ENCODE peak calls at places on chromosomes 3 and 15, in nine cellular contexts. E is HL-60, D is thoracic aorta, A is prostate gland, T is fibroblast of lung, W is psoas muscle, C is colonic mucosa, K is PC-3, F is HepG2. U is an unnamed sample.

GRCh38 chr3:157700405-157700804 is 197.2 kb upstream of the VEPH1 start:
- DNase-seq in E (no peak), D (no peak), A (no peak), T (no peak), W (no peak), C (no peak), K (peak; percentile 26), F (no peak), U (no peak)

GRCh38 chr15:67178569-67179210 is 75.8 kb downstream of the AAGAB start:
- DNase-seq in E (no peak), D (no peak), A (no peak), T (peak; percentile 99), W (no peak), C (no peak), K (peak; percentile 79), F (no peak), U (peak; percentile 99)

GRCh38 chr3:18489939-18490338 is 64.8 kb upstream of the SATB1 start:
- DNase-seq in E (no peak), D (no peak), A (no peak), T (no peak), W (no peak), C (no peak), K (no peak), F (no peak), U (no peak)

GRCh38 chr15:77022646-77023575 is 28.0 kb downstream of the PSTPIP1 start:
- DNase-seq in E (no peak), D (no peak), A (no peak), T (no peak), W (peak; percentile 33), C (no peak), K (no peak), F (no peak), U (no peak)

GRCh38 chr3:197736010-197736490 is 654 bp downstream of the RUBCN start:
- DNase-seq in E (no peak), D (no peak), A (no peak), T (no peak), W (no peak), C (peak; percentile 45), K (no peak), F (no peak), U (no peak)

GRCh38 chr15:80958818-80959495 is 30.7 kb downstream of the MESD start:
- DNase-seq in E (no peak), D (no peak), A (no peak), T (no peak), W (no peak), C (no peak), K (no peak), F (no peak), U (peak; percentile 29)

GRCh38 chr3:152236741-152237140 is 32.0 kb upstream of the MBNL1 start:
- DNase-seq in E (no peak), D (no peak), A (no peak), T (peak; percentile 44), W (no peak), C (no peak), K (no peak), F (no peak), U (peak; percentile 65)

GRCh38 chr3:100254168-100254777 is 6.5 kb upstream of the TBC1D23 start:
- DNase-seq in E (no peak), D (no peak), A (peak; percentile 23), T (peak; percentile 76), W (no peak), C (peak; percentile 55), K (peak; percentile 82), F (peak; percentile 68), U (peak; percentile 83)

GRCh38 chr15:55764398-55764797 is 21.4 kb upstream of the PRTG start:
- DNase-seq in E (no peak), D (no peak), A (no peak), T (no peak), W (no peak), C (no peak), K (no peak), F (no peak), U (no peak)

GRCh38 chr3:171943262-171944108 is 95.9 kb upstream of the FNDC3B start:
- DNase-seq in E (no peak), D (no peak), A (no peak), T (no peak), W (no peak), C (no peak), K (no peak), F (no peak), U (no peak)

GRCh38 chr3:115270849-115271248 is 123.8 kb upstream of the ZBTB20 start:
- DNase-seq in E (no peak), D (no peak), A (no peak), T (no peak), W (no peak), C (no peak), K (no peak), F (no peak), U (no peak)

GRCh38 chr3:37458162-37458895 is 283.9 kb upstream of the LRRFIP2 start:
- DNase-seq in E (no peak), D (no peak), A (no peak), T (no peak), W (peak; percentile 81), C (no peak), K (no peak), F (no peak), U (peak; percentile 9)

GRCh38 chr3:41200669-41201021 is 1.3 kb downstream of the CTNNB1 start:
- DNase-seq in E (no peak), D (no peak), A (peak; percentile 33), T (peak; percentile 80), W (no peak), C (peak; percentile 41), K (peak; percentile 39), F (peak; percentile 43), U (peak; percentile 38)

GRCh38 chr15:92391640-92392039 is 2.0 kb upstream of the ST8SIA2 start:
- DNase-seq in E (no peak), D (no peak), A (no peak), T (peak; percentile 45), W (no peak), C (no peak), K (peak; percentile 31), F (peak; percentile 6), U (peak; percentile 1)

GRCh38 chr3:51283421-51283820 is 101.7 kb upstream of the MANF start:
- DNase-seq in E (no peak), D (no peak), A (no peak), T (peak; percentile 41), W (no peak), C (no peak), K (no peak), F (no peak), U (no peak)

GRCh38 chr15:97483232-97483631 is 477.3 kb upstream of the ARRDC4 start:
- DNase-seq in E (no peak), D (no peak), A (no peak), T (no peak), W (no peak), C (no peak), K (no peak), F (no peak), U (no peak)

GRCh38 chr15:97479957-97480356 is 480.5 kb upstream of the ARRDC4 start:
- DNase-seq in E (peak; percentile 75), D (no peak), A (no peak), T (no peak), W (no peak), C (no peak), K (no peak), F (no peak), U (no peak)

DNA sequence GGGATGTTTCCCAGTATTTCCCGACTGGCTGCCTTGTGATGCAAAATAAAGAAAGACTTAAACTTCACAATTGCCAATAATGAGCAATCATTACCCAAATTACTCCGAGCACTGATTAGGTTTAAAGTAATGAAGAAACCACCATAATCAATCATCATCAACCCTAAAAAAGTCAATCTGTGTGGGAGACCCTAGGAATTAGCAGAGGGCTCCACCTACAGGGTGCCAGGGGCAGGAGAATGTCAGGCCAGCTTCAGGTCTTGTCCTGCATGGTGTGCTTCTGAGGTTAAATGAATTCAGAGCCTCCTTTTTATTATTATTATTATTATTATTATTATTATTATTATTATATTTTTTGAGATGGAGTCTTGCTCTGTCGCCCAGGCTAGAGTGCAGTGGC is 478.0 kb upstream of the ARRDC4 start:
- DNase-seq in E (no peak), D (no peak), A (no peak), T (no peak), W (no peak), C (no peak), K (no peak), F (no peak), U (no peak)
- TF ChIP-seq CTCF in E (no peak), D (no peak), A (no peak), T (no peak), W (no peak), C (no peak), K (peak; percentile 12), F (no peak), U (no peak)

GRCh38 chr15:38650936-38651327 is 86.3 kb upstream of the RASGRP1 start:
- DNase-seq in E (no peak), D (no peak), A (no peak), T (no peak), W (no peak), C (no peak), K (no peak), F (no peak), U (no peak)
- H3K4me3 ChIP-seq in E (no peak overlapping the region), D (no peak overlapping the region), A (no peak overlapping the region), T (no peak overlapping the region), W (no peak overlapping the region), C (no peak overlapping the region), K (no peak overlapping the region), F (no peak overlapping the region), U (no peak overlapping the region)

DNA sequence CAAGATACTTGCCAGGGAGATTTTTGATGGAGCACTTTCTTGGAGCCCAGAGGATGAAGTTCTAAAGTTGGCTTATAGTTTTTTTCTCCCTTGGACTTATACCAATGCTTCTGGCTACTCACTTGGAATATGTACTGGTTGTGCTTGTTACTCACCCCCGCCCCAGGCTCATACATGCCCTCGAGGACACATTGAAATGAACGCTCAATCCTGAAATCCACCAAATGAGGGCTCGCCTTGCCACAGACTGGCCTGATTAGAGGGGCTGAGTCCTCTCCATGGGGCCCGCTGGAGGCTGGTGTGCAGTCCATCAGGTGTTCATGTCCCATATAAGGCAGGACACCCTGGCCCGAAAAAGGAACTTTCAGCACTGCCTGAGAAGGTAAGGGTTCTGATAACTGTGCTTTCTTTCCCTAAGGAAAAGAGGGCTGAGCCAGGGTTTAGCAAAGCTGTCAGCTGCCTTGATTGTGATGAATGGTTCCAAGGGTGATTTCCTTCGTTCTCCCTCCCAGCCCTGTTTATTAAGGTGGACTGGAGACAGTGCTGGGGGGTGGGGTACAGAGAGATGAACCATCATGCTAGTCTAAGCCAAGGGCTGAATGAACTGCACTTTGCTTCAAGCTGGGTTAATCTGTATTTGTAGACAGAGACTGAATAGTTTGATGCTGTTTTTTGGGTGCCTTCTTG is 10.6 kb downstream of the PXYLP1 start:
- DNase-seq in E (no peak), D (no peak), A (no peak), T (peak; percentile 34), W (peak; percentile 68), C (no peak), K (no peak), F (no peak), U (peak; percentile 83)
- TF ChIP-seq CTCF in E (no peak), D (no peak), A (no peak), T (no peak), W (no peak), C (no peak), K (no peak), F (no peak), U (no peak)

DNA sequence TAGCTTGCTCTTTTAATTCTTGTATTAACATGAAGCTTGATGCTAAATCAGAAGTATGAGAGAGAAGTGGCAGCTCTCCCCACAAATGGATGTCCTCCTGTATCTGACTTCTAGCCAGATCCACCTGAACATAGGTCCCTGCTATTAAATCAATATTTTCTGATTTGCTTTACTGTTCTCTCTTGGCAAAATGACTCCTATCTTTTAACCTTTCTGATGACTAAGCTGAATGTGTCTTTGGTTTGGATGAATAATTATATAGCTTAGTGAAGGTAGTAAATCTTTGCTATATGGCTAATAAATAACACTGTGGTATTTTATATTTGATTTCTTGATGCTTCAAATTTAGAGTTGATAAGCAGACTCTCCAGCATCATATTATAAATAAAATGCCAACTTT is 28.3 kb upstream of the ARL14 start:
- DNase-seq in E (no peak), D (no peak), A (no peak), T (no peak), W (no peak), C (no peak), K (peak; percentile 40), F (no peak), U (no peak)
- H3K4me3 ChIP-seq in E (no peak overlapping the region), D (no peak overlapping the region), A (no peak overlapping the region), T (no peak overlapping the region), W (no peak overlapping the region), C (no peak overlapping the region), K (no peak overlapping the region), F (no peak overlapping the region), U (no peak overlapping the region)

U was measured in fibroblast of the aortic adventitia.